ENCODE peak calls at places on chromosomes 5 and 9, in four cellular contexts. J is M059J, V is SHP77, L is HCEC 1CT. M is an unnamed sample.

GRCh38 chr9:87226896-87227295 is 270.8 kb upstream of the DAPK1 start:
- DNase-seq in J (no peak), V (no peak), L (no peak), M (no peak)

GRCh38 chr5:139600336-139600949 is 39.3 kb downstream of the UBE2D2 start:
- DNase-seq in J (peak; percentile 32), V (no peak), L (peak; percentile 82), M (peak; percentile 86)

GRCh38 chr5:64384761-64385160 is 121.1 kb upstream of the RGS7BP start:
- DNase-seq in J (peak; percentile 11), V (peak; percentile 15), L (no peak), M (peak; percentile 49)

GRCh38 chr5:135457424-135458071 is 5.4 kb upstream of the TIFAB start:
- DNase-seq in J (peak; percentile 60), V (peak; percentile 52), L (peak; percentile 31), M (peak; percentile 68)

GRCh38 chr5:141940695-141941271 is 17.1 kb downstream of the DELE1 start:
- DNase-seq in J (peak; percentile 70), V (no peak), L (no peak), M (peak; percentile 30)

GRCh38 chr5:170907758-170908157 is 45.9 kb downstream of the RANBP17 start:
- DNase-seq in J (peak; percentile 15), V (no peak), L (no peak), M (peak; percentile 59)

GRCh38 chr5:61450170-61450815 is 118.2 kb downstream of the ZSWIM6 start:
- DNase-seq in J (peak; percentile 91), V (peak; percentile 4), L (peak; percentile 94), M (peak; percentile 87)

GRCh38 chr5:95664204-95664786 is 17.7 kb downstream of the RFESD start:
- DNase-seq in J (peak; percentile 49), V (no peak), L (peak; percentile 46), M (peak; percentile 63)

GRCh38 chr5:53364098-53364497 is 116.3 kb upstream of the FST start:
- DNase-seq in J (no peak), V (no peak), L (no peak), M (no peak)

GRCh38 chr5:170145462-170145861 is 39.8 kb downstream of the FOXI1 start:
- DNase-seq in J (no peak), V (no peak), L (no peak), M (peak; percentile 8)

GRCh38 chr9:95822583-95823431 is 52.7 kb upstream of the ERCC6L2 start:
- DNase-seq in J (peak; percentile 99), V (no peak), L (peak; percentile 89), M (peak; percentile 86)

GRCh38 chr5:91182763-91183162 is 200.4 kb downstream of the ARRDC3 start:
- DNase-seq in J (no peak), V (no peak), L (peak; percentile 39), M (no peak)

GRCh38 chr9:121187681-121188305 is 13.9 kb downstream of the RAB14 start:
- DNase-seq in J (no peak), V (no peak), L (peak; percentile 14), M (no peak)

GRCh38 chr9:135290086-135290485 is 189.5 kb upstream of the PPP1R26 start:
- DNase-seq in J (no peak), V (no peak), L (no peak), M (no peak)

GRCh38 chr9:137691648-137692357 is 73.0 kb downstream of the EHMT1 start:
- DNase-seq in J (no peak), V (no peak), L (no peak), M (no peak)

M was measured in ELR.